ENCODE peak calls at places on chromosomes 16 and 17, in nine cellular contexts. One of them, this sample, is unnamed.

GRCh38 chr17:29835438-29836351 is 94.3 kb downstream of the SSH2 start:
- DNase-seq in psoas muscle: no peak
- DNase-seq in IMR-90: peak; percentile 73
- DNase-seq in A549: no peak
- DNase-seq in esophagus squamous epithelium: no peak
- DNase-seq in hepatocyte: no peak
- DNase-seq in ovary: no peak
- DNase-seq in osteoblast: peak; percentile 82
- DNase-seq in colonic mucosa: peak; percentile 61
- DNase-seq in this sample: no peak

GRCh38 chr17:80789356-80789902 is 202.2 kb upstream of the CHMP6 start:
- DNase-seq in psoas muscle: no peak
- DNase-seq in IMR-90: peak; percentile 97
- DNase-seq in A549: peak; percentile 40
- DNase-seq in esophagus squamous epithelium: no peak
- DNase-seq in hepatocyte: peak; percentile 33
- DNase-seq in ovary: no peak
- DNase-seq in osteoblast: peak; percentile 95
- DNase-seq in colonic mucosa: no peak
- DNase-seq in this sample: no peak

GRCh38 chr17:30321314-30321713 is 12.5 kb downstream of the TMIGD1 start:
- DNase-seq in psoas muscle: no peak
- DNase-seq in IMR-90: no peak
- DNase-seq in A549: no peak
- DNase-seq in esophagus squamous epithelium: no peak
- DNase-seq in hepatocyte: no peak
- DNase-seq in ovary: no peak
- DNase-seq in osteoblast: no peak
- DNase-seq in colonic mucosa: no peak
- DNase-seq in this sample: no peak

GRCh38 chr17:68568581-68568980 is 32.6 kb downstream of the FAM20A start:
- DNase-seq in psoas muscle: no peak
- DNase-seq in IMR-90: no peak
- DNase-seq in A549: no peak
- DNase-seq in esophagus squamous epithelium: no peak
- DNase-seq in hepatocyte: no peak
- DNase-seq in ovary: no peak
- DNase-seq in osteoblast: no peak
- DNase-seq in colonic mucosa: no peak
- DNase-seq in this sample: no peak

GRCh38 chr17:35731932-35732805 is 730 bp downstream of the RASL10B start:
- DNase-seq in psoas muscle: no peak
- DNase-seq in IMR-90: no peak
- DNase-seq in A549: no peak
- DNase-seq in esophagus squamous epithelium: no peak
- DNase-seq in hepatocyte: no peak
- DNase-seq in ovary: peak; percentile 51
- DNase-seq in osteoblast: peak; percentile 89
- DNase-seq in colonic mucosa: no peak
- DNase-seq in this sample: no peak

GRCh38 chr17:37535906-37536305 is 46.2 kb downstream of the DUSP14 start:
- DNase-seq in psoas muscle: no peak
- DNase-seq in IMR-90: no peak
- DNase-seq in A549: no peak
- DNase-seq in esophagus squamous epithelium: no peak
- DNase-seq in hepatocyte: no peak
- DNase-seq in ovary: no peak
- DNase-seq in osteoblast: no peak
- DNase-seq in colonic mucosa: no peak
- DNase-seq in this sample: no peak

GRCh38 chr16:63596716-63597115 is 1525.1 kb downstream of the CDH11 start:
- DNase-seq in psoas muscle: no peak
- DNase-seq in IMR-90: no peak
- DNase-seq in A549: no peak
- DNase-seq in esophagus squamous epithelium: no peak
- DNase-seq in hepatocyte: no peak
- DNase-seq in ovary: no peak
- DNase-seq in osteoblast: no peak
- DNase-seq in colonic mucosa: no peak
- DNase-seq in this sample: no peak

GRCh38 chr16:85046957-85047866 is 19.6 kb downstream of the KIAA0513 start:
- DNase-seq in psoas muscle: peak; percentile 24
- DNase-seq in IMR-90: no peak
- DNase-seq in A549: no peak
- DNase-seq in esophagus squamous epithelium: no peak
- DNase-seq in hepatocyte: peak; percentile 82
- DNase-seq in ovary: no peak
- DNase-seq in osteoblast: no peak
- DNase-seq in colonic mucosa: peak; percentile 85
- DNase-seq in this sample: no peak

GRCh38 chr17:81388612-81389367 is 6.5 kb upstream of the BAHCC1 start:
- DNase-seq in psoas muscle: peak; percentile 82
- DNase-seq in IMR-90: no peak
- DNase-seq in A549: no peak
- DNase-seq in esophagus squamous epithelium: no peak
- DNase-seq in hepatocyte: no peak
- DNase-seq in ovary: peak; percentile 56
- DNase-seq in osteoblast: peak; percentile 86
- DNase-seq in colonic mucosa: no peak
- DNase-seq in this sample: peak; percentile 92

GRCh38 chr16:88854306-88855111 is 2.2 kb downstream of the GALNS start:
- DNase-seq in psoas muscle: no peak
- DNase-seq in IMR-90: no peak
- DNase-seq in A549: no peak
- DNase-seq in esophagus squamous epithelium: no peak
- DNase-seq in hepatocyte: no peak
- DNase-seq in ovary: no peak
- DNase-seq in osteoblast: no peak
- DNase-seq in colonic mucosa: no peak
- DNase-seq in this sample: no peak

GRCh38 chr17:63222655-63223054 is 223.5 kb downstream of the CYB561 start:
- DNase-seq in psoas muscle: no peak
- DNase-seq in IMR-90: peak; percentile 33
- DNase-seq in A549: no peak
- DNase-seq in esophagus squamous epithelium: no peak
- DNase-seq in hepatocyte: no peak
- DNase-seq in ovary: no peak
- DNase-seq in osteoblast: no peak
- DNase-seq in colonic mucosa: no peak
- DNase-seq in this sample: no peak

GRCh38 chr17:4811471-4811870 is 4.5 kb downstream of the PLD2 start:
- DNase-seq in psoas muscle: peak; percentile 14
- DNase-seq in IMR-90: no peak
- DNase-seq in A549: no peak
- DNase-seq in esophagus squamous epithelium: no peak
- DNase-seq in hepatocyte: no peak
- DNase-seq in ovary: no peak
- DNase-seq in osteoblast: peak; percentile 52
- DNase-seq in colonic mucosa: no peak
- DNase-seq in this sample: no peak

GRCh38 chr16:1413684-1414531 is 596 bp downstream of the UNKL start:
- DNase-seq in psoas muscle: peak; percentile 77
- DNase-seq in IMR-90: peak; percentile 27
- DNase-seq in A549: peak; percentile 61
- DNase-seq in esophagus squamous epithelium: peak; percentile 18
- DNase-seq in hepatocyte: peak; percentile 80
- DNase-seq in ovary: peak; percentile 64
- DNase-seq in osteoblast: peak; percentile 97
- DNase-seq in colonic mucosa: peak; percentile 73
- DNase-seq in this sample: peak; percentile 68

GRCh38 chr17:30093463-30094147 is 23.0 kb upstream of the NSRP1 start:
- DNase-seq in psoas muscle: peak; percentile 14
- DNase-seq in IMR-90: peak; percentile 58
- DNase-seq in A549: peak; percentile 94
- DNase-seq in esophagus squamous epithelium: no peak
- DNase-seq in hepatocyte: peak; percentile 76
- DNase-seq in ovary: no peak
- DNase-seq in osteoblast: peak; percentile 71
- DNase-seq in colonic mucosa: peak; percentile 40
- DNase-seq in this sample: peak; percentile 59

GRCh38 chr17:32943647-32944191 is 15.8 kb downstream of the TMEM98 start:
- DNase-seq in psoas muscle: no peak
- DNase-seq in IMR-90: peak; percentile 76
- DNase-seq in A549: no peak
- DNase-seq in esophagus squamous epithelium: no peak
- DNase-seq in hepatocyte: peak; percentile 80
- DNase-seq in ovary: no peak
- DNase-seq in osteoblast: no peak
- DNase-seq in colonic mucosa: no peak
- DNase-seq in this sample: no peak

GRCh38 chr17:32940706-32941390 is 12.9 kb downstream of the TMEM98 start:
- DNase-seq in psoas muscle: no peak
- DNase-seq in IMR-90: no peak
- DNase-seq in A549: no peak
- DNase-seq in esophagus squamous epithelium: no peak
- DNase-seq in hepatocyte: no peak
- DNase-seq in ovary: no peak
- DNase-seq in osteoblast: no peak
- DNase-seq in colonic mucosa: no peak
- DNase-seq in this sample: no peak

GRCh38 chr17:32944248-32945020 is 16.5 kb downstream of the TMEM98 start:
- DNase-seq in psoas muscle: no peak
- DNase-seq in IMR-90: no peak
- DNase-seq in A549: no peak
- DNase-seq in esophagus squamous epithelium: no peak
- DNase-seq in hepatocyte: no peak
- DNase-seq in ovary: no peak
- DNase-seq in osteoblast: no peak
- DNase-seq in colonic mucosa: no peak
- DNase-seq in this sample: no peak

GRCh38 chr17:32943206-32943605 is 15.3 kb downstream of the TMEM98 start:
- DNase-seq in psoas muscle: no peak
- DNase-seq in IMR-90: no peak
- DNase-seq in A549: no peak
- DNase-seq in esophagus squamous epithelium: no peak
- DNase-seq in hepatocyte: no peak
- DNase-seq in ovary: no peak
- DNase-seq in osteoblast: peak; percentile 84
- DNase-seq in colonic mucosa: no peak
- DNase-seq in this sample: no peak

GRCh38 chr17:32941419-32942032 is 13.6 kb downstream of the TMEM98 start:
- DNase-seq in psoas muscle: no peak
- DNase-seq in IMR-90: no peak
- DNase-seq in A549: no peak
- DNase-seq in esophagus squamous epithelium: no peak
- DNase-seq in hepatocyte: no peak
- DNase-seq in ovary: no peak
- DNase-seq in osteoblast: no peak
- DNase-seq in colonic mucosa: no peak
- DNase-seq in this sample: no peak
- TF ChIP-seq CTCF in psoas muscle: peak; percentile 13
- TF ChIP-seq CTCF in IMR-90: peak; percentile 31
- TF ChIP-seq CTCF in A549: peak; percentile 20
- TF ChIP-seq CTCF in esophagus squamous epithelium: no peak
- TF ChIP-seq CTCF in hepatocyte: peak; percentile 28
- TF ChIP-seq CTCF in ovary: no peak
- TF ChIP-seq CTCF in osteoblast: peak; percentile 19
- TF ChIP-seq CTCF in colonic mucosa: peak; percentile 13
- TF ChIP-seq CTCF in this sample: no peak

GRCh38 chr16:29854520-29855100 is 8.4 kb downstream of the CDIPT start:
- DNase-seq in psoas muscle: no peak
- DNase-seq in IMR-90: no peak
- DNase-seq in A549: no peak
- DNase-seq in esophagus squamous epithelium: no peak
- DNase-seq in hepatocyte: no peak
- DNase-seq in ovary: no peak
- DNase-seq in osteoblast: peak; percentile 47
- DNase-seq in colonic mucosa: no peak
- DNase-seq in this sample: no peak

GRCh38 chr16:29849505-29849904 is 13.5 kb downstream of the CDIPT start:
- DNase-seq in psoas muscle: no peak
- DNase-seq in IMR-90: no peak
- DNase-seq in A549: no peak
- DNase-seq in esophagus squamous epithelium: no peak
- DNase-seq in hepatocyte: peak; percentile 61
- DNase-seq in ovary: no peak
- DNase-seq in osteoblast: peak; percentile 6
- DNase-seq in colonic mucosa: no peak
- DNase-seq in this sample: no peak

GRCh38 chr16:29848420-29849297 is 14.4 kb downstream of the CDIPT start:
- DNase-seq in psoas muscle: peak; percentile 91
- DNase-seq in IMR-90: peak; percentile 63
- DNase-seq in A549: peak; percentile 81
- DNase-seq in esophagus squamous epithelium: no peak
- DNase-seq in hepatocyte: peak; percentile 84
- DNase-seq in ovary: peak; percentile 83
- DNase-seq in osteoblast: peak; percentile 92
- DNase-seq in colonic mucosa: peak; percentile 84
- DNase-seq in this sample: peak; percentile 85

GRCh38 chr16:29850998-29851397 is 12.0 kb downstream of the CDIPT start:
- DNase-seq in psoas muscle: no peak
- DNase-seq in IMR-90: no peak
- DNase-seq in A549: no peak
- DNase-seq in esophagus squamous epithelium: no peak
- DNase-seq in hepatocyte: no peak
- DNase-seq in ovary: no peak
- DNase-seq in osteoblast: peak; percentile 48
- DNase-seq in colonic mucosa: no peak
- DNase-seq in this sample: no peak

DNA sequence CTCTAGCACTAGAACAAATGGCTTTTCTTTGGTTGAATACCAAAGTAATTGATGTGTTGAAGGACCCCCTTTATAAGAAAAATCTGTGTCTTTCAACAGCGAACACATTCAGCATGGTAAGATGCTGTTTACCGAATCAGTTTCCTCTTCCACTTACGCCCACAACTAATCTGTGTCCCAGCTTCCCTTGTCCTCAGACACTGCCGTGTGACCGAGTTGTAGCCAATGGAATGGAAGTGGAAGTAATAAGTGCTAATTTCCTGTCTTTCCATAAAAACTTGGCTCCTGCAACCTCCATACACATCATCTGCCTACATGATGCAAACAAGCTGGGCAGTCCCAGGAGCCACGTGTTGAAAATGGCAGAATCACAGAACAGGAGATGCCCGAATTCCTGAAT is 10.4 kb downstream of the CDIPT start:
- DNase-seq in psoas muscle: no peak
- DNase-seq in IMR-90: peak; percentile 72
- DNase-seq in A549: no peak
- DNase-seq in esophagus squamous epithelium: no peak
- DNase-seq in hepatocyte: no peak
- DNase-seq in ovary: no peak
- DNase-seq in osteoblast: peak; percentile 54
- DNase-seq in colonic mucosa: no peak
- DNase-seq in this sample: no peak
- H3K27ac ChIP-seq in psoas muscle: peak overlapping the region; percentile 30
- H3K27ac ChIP-seq in IMR-90: no peak overlapping the region
- H3K27ac ChIP-seq in A549: no peak overlapping the region
- H3K27ac ChIP-seq in esophagus squamous epithelium: no peak overlapping the region
- H3K27ac ChIP-seq in hepatocyte: no peak overlapping the region
- H3K27ac ChIP-seq in ovary: peak overlapping the region; percentile 37
- H3K27ac ChIP-seq in osteoblast: no peak overlapping the region
- H3K27ac ChIP-seq in colonic mucosa: peak overlapping the region; percentile 34
- H3K27ac ChIP-seq in this sample: no peak overlapping the region

GRCh38 chr16:15807603-15808009 is 49.2 kb downstream of the MYH11 start:
- DNase-seq in psoas muscle: no peak
- DNase-seq in IMR-90: peak; percentile 45
- DNase-seq in A549: no peak
- DNase-seq in esophagus squamous epithelium: no peak
- DNase-seq in hepatocyte: no peak
- DNase-seq in ovary: peak; percentile 40
- DNase-seq in osteoblast: peak; percentile 50
- DNase-seq in colonic mucosa: no peak
- DNase-seq in this sample: no peak
- H3K4me3 ChIP-seq in psoas muscle: no peak overlapping the region
- H3K4me3 ChIP-seq in IMR-90: no peak overlapping the region
- H3K4me3 ChIP-seq in A549: no peak overlapping the region
- H3K4me3 ChIP-seq in esophagus squamous epithelium: no peak overlapping the region
- H3K4me3 ChIP-seq in hepatocyte: no peak overlapping the region
- H3K4me3 ChIP-seq in ovary: no peak overlapping the region
- H3K4me3 ChIP-seq in osteoblast: no peak overlapping the region
- H3K4me3 ChIP-seq in colonic mucosa: no peak overlapping the region
- H3K4me3 ChIP-seq in this sample: no peak overlapping the region

GRCh38 chr16:62256406-62256805 is 220.2 kb upstream of the CDH8 start:
- DNase-seq in psoas muscle: no peak
- DNase-seq in IMR-90: no peak
- DNase-seq in A549: no peak
- DNase-seq in esophagus squamous epithelium: no peak
- DNase-seq in hepatocyte: peak; percentile 15
- DNase-seq in ovary: no peak
- DNase-seq in osteoblast: no peak
- DNase-seq in colonic mucosa: no peak
- DNase-seq in this sample: no peak
- TF ChIP-seq CTCF in psoas muscle: no peak
- TF ChIP-seq CTCF in IMR-90: no peak
- TF ChIP-seq CTCF in A549: no peak
- TF ChIP-seq CTCF in esophagus squamous epithelium: no peak
- TF ChIP-seq CTCF in hepatocyte: peak; percentile 35
- TF ChIP-seq CTCF in ovary: no peak
- TF ChIP-seq CTCF in osteoblast: no peak
- TF ChIP-seq CTCF in colonic mucosa: no peak
- TF ChIP-seq CTCF in this sample: peak; percentile 9

This sample was measured in WERI-Rb-1.